ENCODE peak calls at places on chromosomes 3 and 15, in six cellular contexts. Y is SK-N-SH, J is HCT116, C is GM12878, S is K562, Q is HepG2. H is an unnamed sample.

GRCh38 chr3:171239757-171240503 is 213.4 kb upstream of the SLC2A2 start:
- DNase-seq in Y (no peak), J (no peak), C (no peak), S (no peak), Q (no peak), H (no peak)

GRCh38 chr3:64341355-64341754 is 116.1 kb upstream of the PRICKLE2 start:
- DNase-seq in Y (no peak), J (no peak), C (no peak), S (no peak), Q (no peak), H (no peak)

GRCh38 chr3:182364723-182365650 is 428.3 kb upstream of the ATP11B start:
- DNase-seq in Y (peak), J (peak), C (no peak), S (peak), Q (no peak), H (peak)

GRCh38 chr3:173214576-173214975 is 73.5 kb upstream of the SPATA16 start:
- DNase-seq in Y (no peak), J (no peak), C (no peak), S (no peak), Q (no peak), H (no peak)

GRCh38 chr3:101998256-101998926 is 149.1 kb downstream of the NFKBIZ start:
- DNase-seq in Y (no peak), J (no peak), C (no peak), S (no peak), Q (no peak), H (no peak)

GRCh38 chr3:150844484-150844883 is 60.8 kb downstream of the MINDY4B start:
- DNase-seq in Y (no peak), J (no peak), C (no peak), S (no peak), Q (no peak), H (no peak)

GRCh38 chr3:30696403-30696819 is 90.0 kb downstream of the TGFBR2 start:
- DNase-seq in Y (no peak), J (no peak), C (no peak), S (no peak), Q (no peak), H (no peak)

GRCh38 chr15:38127306-38127731 is 125.3 kb upstream of the SPRED1 start:
- DNase-seq in Y (no peak), J (peak), C (no peak), S (no peak), Q (no peak), H (no peak)

GRCh38 chr3:165522371-165522770 is 314.9 kb downstream of the BCHE start:
- DNase-seq in Y (no peak), J (no peak), C (no peak), S (no peak), Q (no peak), H (no peak)

GRCh38 chr3:24201301-24201700 is 256.2 kb downstream of the NR1D2 start:
- DNase-seq in Y (no peak), J (no peak), C (no peak), S (no peak), Q (no peak), H (no peak)

GRCh38 chr3:77935418-77935817 is 895.5 kb downstream of the ROBO2 start:
- DNase-seq in Y (no peak), J (no peak), C (no peak), S (no peak), Q (no peak), H (no peak)

GRCh38 chr3:12303532-12303931 is 14.7 kb downstream of the PPARG start:
- DNase-seq in Y (no peak), J (no peak), C (no peak), S (no peak), Q (no peak), H (no peak)

GRCh38 chr15:54605556-54605955 is 591.2 kb downstream of the RSL24D1 start:
- DNase-seq in Y (no peak), J (no peak), C (no peak), S (no peak), Q (no peak), H (no peak)

GRCh38 chr3:9916734-9917680 is at the start of gene IL17RC:
- DNase-seq in Y (peak), J (peak), C (no peak), S (peak), Q (peak), H (no peak)

GRCh38 chr15:67997996-67998395 is 56.1 kb upstream of the PIAS1 start:
- DNase-seq in Y (no peak), J (no peak), C (no peak), S (no peak), Q (no peak), H (no peak)

GRCh38 chr15:72042865-72043264 is 75.1 kb downstream of the MYO9A start:
- DNase-seq in Y (no peak), J (no peak), C (no peak), S (no peak), Q (no peak), H (no peak)

GRCh38 chr15:66765478-66766281 is 63.6 kb downstream of the SMAD6 start:
- DNase-seq in Y (peak), J (peak), C (peak), S (peak), Q (peak), H (no peak)

GRCh38 chr3:161100994-161101393 is 4.2 kb downstream of the B3GALNT1 start:
- DNase-seq in Y (no peak), J (no peak), C (no peak), S (no peak), Q (no peak), H (no peak)

GRCh38 chr3:188683032-188683491 is 488.7 kb upstream of the TPRG1 start:
- DNase-seq in Y (no peak), J (no peak), C (no peak), S (no peak), Q (peak), H (peak)

GRCh38 chr3:30607032-30607833 is 832 bp downstream of the TGFBR2 start:
- DNase-seq in Y (no peak), J (no peak), C (no peak), S (no peak), Q (no peak), H (no peak)

GRCh38 chr3:14369675-14370669 is 32.4 kb upstream of the SLC6A6 start:
- DNase-seq in Y (no peak), J (peak), C (no peak), S (peak), Q (peak), H (no peak)

GRCh38 chr3:41050149-41050548 is 149.2 kb upstream of the CTNNB1 start:
- DNase-seq in Y (no peak), J (no peak), C (no peak), S (no peak), Q (no peak), H (no peak)

GRCh38 chr3:188348445-188349244 is 194.7 kb downstream of the LPP start:
- DNase-seq in Y (no peak), J (peak), C (no peak), S (no peak), Q (peak), H (no peak)

GRCh38 chr3:48500656-48501055 is 3.3 kb downstream of the SHISA5 start:
- DNase-seq in Y (no peak), J (no peak), C (no peak), S (no peak), Q (no peak), H (no peak)

GRCh38 chr15:67998599-67999122 is 55.5 kb upstream of the PIAS1 start:
- DNase-seq in Y (no peak), J (no peak), C (no peak), S (no peak), Q (no peak), H (no peak)

GRCh38 chr3:31772155-31772761 is 208.8 kb downstream of the OSBPL10 start:
- DNase-seq in Y (no peak), J (no peak), C (no peak), S (no peak), Q (no peak), H (no peak)

GRCh38 chr15:61115679-61116078 is 113.4 kb downstream of the RORA start:
- DNase-seq in Y (no peak), J (no peak), C (no peak), S (no peak), Q (no peak), H (no peak)

GRCh38 chr15:87609474-87609873 is 647.1 kb downstream of the NTRK3 start:
- DNase-seq in Y (no peak), J (no peak), C (no peak), S (no peak), Q (no peak), H (no peak)

GRCh38 chr3:58045084-58045483 is 36.9 kb downstream of the FLNB start:
- DNase-seq in Y (no peak), J (no peak), C (no peak), S (no peak), Q (no peak), H (no peak)

GRCh38 chr3:161171639-161172552 is 49.2 kb upstream of the NMD3 start:
- DNase-seq in Y (no peak), J (peak), C (no peak), S (no peak), Q (no peak), H (no peak)

GRCh38 chr3:152376351-152377183 is 107.8 kb downstream of the MBNL1 start:
- DNase-seq in Y (no peak), J (no peak), C (peak), S (no peak), Q (no peak), H (no peak)

GRCh38 chr3:156477306-156477705 is 77.6 kb downstream of the SSR3 start:
- DNase-seq in Y (no peak), J (no peak), C (no peak), S (no peak), Q (no peak), H (no peak)

GRCh38 chr3:102036015-102036414 is 186.7 kb downstream of the NFKBIZ start:
- DNase-seq in Y (no peak), J (no peak), C (peak), S (no peak), Q (no peak), H (no peak)

GRCh38 chr3:195068045-195068444 is 202.9 kb downstream of the XXYLT1 start:
- DNase-seq in Y (no peak), J (no peak), C (no peak), S (no peak), Q (no peak), H (no peak)

GRCh38 chr15:64426845-64427465 is 33.4 kb upstream of the ZNF609 start:
- DNase-seq in Y (no peak), J (peak), C (no peak), S (no peak), Q (peak), H (peak)

GRCh38 chr3:2921903-2922302 is 188.3 kb downstream of the IL5RA start:
- DNase-seq in Y (peak), J (no peak), C (peak), S (no peak), Q (peak), H (no peak)
- TF ChIP-seq REST in Y (no peak), J (no peak), C (no peak), S (no peak), Q (no peak), H (no peak)

DNA sequence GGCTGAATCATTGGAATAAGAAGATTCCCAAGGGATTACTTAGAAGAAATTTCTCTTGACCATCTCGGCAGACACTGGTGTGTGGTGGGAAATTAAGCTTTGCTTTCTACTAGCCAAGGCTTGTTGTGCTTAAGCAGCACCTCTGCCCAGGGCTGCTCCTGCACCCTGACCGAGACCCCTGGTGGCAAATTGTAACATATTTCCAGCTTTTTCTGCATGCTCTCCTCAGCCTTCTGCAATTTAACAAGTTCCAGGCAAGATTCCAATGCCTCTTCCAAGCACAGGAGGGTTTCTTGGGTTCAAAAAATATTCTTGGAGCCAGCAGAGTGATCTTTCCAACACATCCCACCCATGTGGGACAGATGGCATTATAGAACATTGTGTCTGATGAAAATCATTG is 210.5 kb downstream of the CLSTN2 start:
- DNase-seq in Y (no peak), J (no peak), C (no peak), S (no peak), Q (no peak), H (no peak)
- TF ChIP-seq SIN3A in Y (no peak), J (no peak), C (no peak), S (no peak), Q (no peak), H (no peak)

GRCh38 chr3:115702598-115702997 is 79.3 kb downstream of the GAP43 start:
- DNase-seq in Y (no peak), J (no peak), C (no peak), S (no peak), Q (no peak), H (no peak)

GRCh38 chr3:115697263-115698053 is 74.1 kb downstream of the GAP43 start:
- DNase-seq in Y (no peak), J (no peak), C (no peak), S (no peak), Q (no peak), H (no peak)

GRCh38 chr3:115695081-115695480 is 71.8 kb downstream of the GAP43 start:
- DNase-seq in Y (no peak), J (no peak), C (no peak), S (no peak), Q (no peak), H (no peak)

GRCh38 chr3:115699741-115700140 is 76.4 kb downstream of the GAP43 start:
- DNase-seq in Y (no peak), J (no peak), C (no peak), S (no peak), Q (no peak), H (no peak)

GRCh38 chr3:115698851-115699535 is 75.7 kb downstream of the GAP43 start:
- DNase-seq in Y (peak), J (no peak), C (no peak), S (no peak), Q (no peak), H (no peak)
- TF ChIP-seq REST in Y (no peak), J (no peak), C (no peak), S (no peak), Q (no peak), H (no peak)

DNA sequence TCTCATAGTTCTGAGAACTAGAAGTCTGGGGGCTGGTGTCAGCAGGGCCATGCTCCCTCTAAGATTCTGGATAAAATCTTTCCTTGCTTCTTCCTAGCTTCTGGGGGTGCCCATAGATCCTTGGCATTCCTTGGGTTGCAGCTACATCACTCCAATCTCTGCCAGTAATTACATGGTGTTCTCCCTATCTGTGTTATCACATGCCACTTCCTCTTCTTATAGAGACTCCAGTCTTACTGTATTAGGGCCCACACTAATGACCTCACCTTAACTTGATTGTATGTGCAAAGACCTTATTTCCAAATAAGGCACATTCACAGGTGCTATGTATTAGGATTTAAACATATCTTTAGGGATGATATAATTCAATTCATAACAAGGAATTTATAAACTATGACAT is 618.5 kb downstream of the FGF12 start:
- DNase-seq in Y (no peak), J (no peak), C (no peak), S (no peak), Q (no peak), H (no peak)
- TF ChIP-seq SIN3A in Y (no peak), J (no peak), C (no peak), S (no peak), Q (no peak), H (no peak)

H was measured in Panc1.